ENCODE peak calls at places on chromosome 20, in four cellular contexts. O is fibroblast of lung, L is ovary, V is spleen. M is an unnamed sample.
A peak's percentile ranks its signal among the peaks of the same experiment; 100 is the strongest.

GRCh38 chr20:34579191-34579661 is 20.7 kb downstream of the MAP1LC3A start:
- DNase-seq in O (peak; percentile 78), V (no peak), L (no peak), M (peak; percentile 77)

GRCh38 chr20:12012241-12013222 is 94.8 kb downstream of the BTBD3 start:
- DNase-seq in V (no peak), L (no peak), O (peak; percentile 34), M (no peak)

GRCh38 chr20:2663364-2663886 is 591 bp downstream of the IDH3B start:
- DNase-seq in O (no peak), L (no peak), V (no peak), M (no peak)

GRCh38 chr20:34536798-34537394 is 20.7 kb downstream of the DYNLRB1 start:
- DNase-seq in V (peak; percentile 84), O (no peak), L (no peak), M (peak; percentile 37)

GRCh38 chr20:15930324-15931305 is 642.6 kb downstream of the KIF16B start:
- DNase-seq in L (no peak), O (peak; percentile 5), V (no peak), M (no peak)

GRCh38 chr20:40913224-40913821 is 115.3 kb upstream of the TOP1 start:
- DNase-seq in L (no peak), V (no peak), O (no peak), M (no peak)

GRCh38 chr20:9051508-9051907 is 17.4 kb upstream of the PLCB4 start:
- DNase-seq in V (no peak), O (peak; percentile 98), L (no peak), M (no peak)

GRCh38 chr20:25408170-25408547 is 686 bp downstream of the GINS1 start:
- DNase-seq in V (no peak), O (no peak), L (no peak), M (no peak)

GRCh38 chr20:7654231-7654630 is 286.0 kb downstream of the HAO1 start:
- DNase-seq in L (no peak), O (no peak), V (no peak), M (no peak)

GRCh38 chr20:14219801-14220461 is 117.5 kb downstream of the FLRT3 start:
- DNase-seq in O (no peak), V (no peak), L (no peak), M (no peak)

GRCh38 chr20:4951299-4951698 is 50.0 kb downstream of the SLC23A2 start:
- DNase-seq in O (peak; percentile 92), L (no peak), V (no peak), M (no peak)

GRCh38 chr20:21520702-21521595 is 7.1 kb upstream of the NKX2-2 start:
- DNase-seq in L (no peak), V (no peak), O (peak; percentile 33), M (no peak)

GRCh38 chr20:24951536-24952047 is 2.5 kb downstream of the CST7 start:
- DNase-seq in L (no peak), O (no peak), V (peak; percentile 83), M (no peak)

GRCh38 chr20:41171736-41172295 is 34.5 kb downstream of the PLCG1 start:
- DNase-seq in V (no peak), O (no peak), L (no peak), M (peak; percentile 51)

GRCh38 chr20:19888269-19888669 is 128.9 kb upstream of the NAA20 start:
- DNase-seq in O (no peak), L (no peak), V (no peak), M (peak; percentile 33)

GRCh38 chr20:49345538-49345937 is 67.7 kb upstream of the ZNFX1 start:
- DNase-seq in V (no peak), O (peak; percentile 85), L (no peak), M (peak; percentile 71)

GRCh38 chr20:58980711-58981563 is at the start of gene NELFCD:
- DNase-seq in V (peak; percentile 97), L (peak; percentile 92), O (peak; percentile 69), M (peak; percentile 78)

GRCh38 chr20:59688999-59689398 is 84.7 kb downstream of the PHACTR3 start:
- DNase-seq in L (no peak), O (no peak), V (no peak), M (no peak)

GRCh38 chr20:36098364-36098763 is 56.2 kb upstream of the EPB41L1 start:
- DNase-seq in V (no peak), L (no peak), O (peak; percentile 63), M (no peak)

GRCh38 chr20:53283597-53283996 is 310.0 kb downstream of the ZNF217 start:
- DNase-seq in O (no peak), L (no peak), V (no peak), M (no peak)

GRCh38 chr20:35735828-35736470 is 6.1 kb downstream of the RBM39 start:
- DNase-seq in O (no peak), L (no peak), V (no peak), M (no peak)

GRCh38 chr20:45097485-45098095 is 3.3 kb downstream of the KCNS1 start:
- DNase-seq in O (peak; percentile 35), V (peak; percentile 81), L (no peak), M (no peak)

DNA sequence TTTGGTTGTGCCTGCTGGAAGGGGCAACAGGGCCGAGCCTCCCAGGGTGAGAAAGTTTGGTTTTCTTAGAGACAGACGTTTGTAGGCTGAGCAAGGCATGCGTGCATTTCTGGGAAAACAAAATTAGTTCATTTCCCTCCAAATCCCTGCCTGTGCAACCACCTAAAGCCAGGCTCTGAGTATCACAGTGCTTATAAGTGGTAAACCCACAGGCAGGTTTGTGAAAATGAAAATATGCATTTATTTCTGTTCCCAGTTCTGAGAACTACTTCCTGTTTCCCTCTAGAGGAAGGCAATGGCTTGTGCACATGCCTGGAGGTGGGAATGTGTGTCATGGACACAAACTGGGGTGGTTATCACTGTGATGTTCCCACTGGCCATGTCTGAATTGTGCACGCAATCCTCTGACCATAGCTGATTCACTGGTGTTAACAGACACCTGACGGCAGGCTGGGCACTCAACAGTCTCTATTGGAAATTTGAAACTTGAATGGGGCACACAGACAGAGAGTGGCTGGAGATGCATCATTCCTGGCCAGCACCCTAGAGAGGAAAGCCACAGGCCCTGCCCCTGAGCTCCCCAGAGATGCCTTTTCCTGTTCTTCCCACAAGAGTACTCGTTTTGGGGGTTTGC is 26.3 kb downstream of the FAM110A start:
- DNase-seq in V (no peak), L (no peak), O (no peak), M (no peak)
- H3K27ac ChIP-seq in V (no peak overlapping the region), L (no peak overlapping the region), O (no peak overlapping the region), M (no peak overlapping the region)

DNA sequence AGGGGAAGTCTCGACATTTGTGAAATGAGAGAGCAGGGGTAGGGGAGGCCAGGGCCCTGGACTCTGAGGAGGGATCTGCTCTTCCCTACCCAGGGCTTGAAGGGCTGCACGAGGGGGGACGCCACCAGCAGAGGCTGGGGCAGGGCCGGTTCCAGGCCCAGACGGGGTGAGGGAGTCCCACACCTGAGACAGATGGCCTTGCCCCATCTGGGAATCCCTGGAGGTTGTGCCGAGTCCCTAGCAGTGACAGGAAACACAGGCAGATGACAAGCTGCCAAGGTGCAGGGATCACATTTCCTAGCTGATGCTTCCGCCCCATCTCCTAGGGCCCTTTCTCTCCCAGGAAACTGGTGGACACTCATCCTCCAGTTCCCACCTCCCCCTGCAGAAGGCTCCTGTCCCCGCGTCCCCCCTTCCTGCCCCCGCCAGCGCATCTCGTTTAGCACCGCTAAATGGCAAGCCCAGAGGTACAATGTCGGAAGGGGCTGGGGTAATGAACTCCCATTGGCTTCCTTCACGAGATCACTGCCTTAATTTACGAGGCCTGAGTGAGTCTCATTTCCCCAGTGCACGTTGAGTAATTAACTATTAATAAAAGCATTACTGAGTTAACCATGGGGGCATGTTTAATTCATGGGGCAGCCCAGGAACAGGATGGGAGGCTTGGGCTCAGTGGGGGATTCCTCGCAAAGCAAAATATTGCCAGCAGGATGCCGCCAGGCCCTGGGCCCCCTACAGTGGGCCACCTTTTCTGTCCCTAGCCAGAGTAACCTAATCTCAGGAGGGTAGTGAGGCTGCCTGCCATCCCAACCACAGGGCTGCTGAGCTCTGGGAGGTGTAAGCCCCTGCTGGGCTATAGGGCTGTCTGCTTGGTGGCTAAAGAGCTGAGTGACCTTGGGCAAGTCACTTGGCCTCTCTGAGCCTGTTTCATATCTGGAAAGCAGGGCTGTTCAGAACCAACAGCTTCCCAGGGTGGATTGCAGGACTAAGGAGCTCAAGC is 35.4 kb upstream of the CDH22 start:
- DNase-seq in O (no peak), V (no peak), L (no peak), M (no peak)
- H3K4me3 ChIP-seq in O (no peak overlapping the region), V (no peak overlapping the region), L (no peak overlapping the region), M (no peak overlapping the region)

DNA sequence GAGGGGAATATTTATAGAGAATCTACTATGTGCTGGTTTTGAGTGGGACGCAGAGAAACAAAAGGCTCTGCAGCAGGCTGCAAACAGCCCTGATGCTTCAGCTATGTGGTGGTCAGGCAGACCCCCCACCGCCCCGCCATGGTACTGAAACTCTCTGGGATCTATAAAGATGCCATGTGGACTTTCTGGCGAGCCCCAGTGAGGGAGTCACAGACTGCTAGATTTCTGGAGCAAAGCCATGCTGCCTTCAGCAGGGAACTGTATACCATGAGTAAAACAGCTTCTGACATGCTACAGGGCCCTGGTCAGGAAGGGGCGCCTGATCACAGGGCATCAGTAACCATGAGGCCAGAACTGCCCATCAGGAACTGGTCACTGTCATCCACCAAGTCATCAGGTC is 19.2 kb upstream of the BPIFB1 start:
- DNase-seq in V (no peak), O (no peak), L (no peak), M (peak; percentile 12)
- H3K4me1 ChIP-seq in V (no peaks in the 10 kb centered on the region), O (no peaks in the 10 kb centered on the region), L (no peaks in the 10 kb centered on the region), M (no peaks in the 10 kb centered on the region)

GRCh38 chr20:63216849-63217471 is 1.0 kb upstream of the YTHDF1 start:
- DNase-seq in O (no peak), L (no peak), V (no peak), M (no peak)

GRCh38 chr20:63215101-63216040 is 560 bp downstream of the YTHDF1 start:
- DNase-seq in O (peak; percentile 56), V (no peak), L (peak; percentile 51), M (no peak)

GRCh38 chr20:63217706-63218105 is 1.8 kb upstream of the YTHDF1 start:
- DNase-seq in O (no peak), V (no peak), L (peak; percentile 44), M (no peak)

GRCh38 chr20:63214514-63214913 is 1.4 kb downstream of the YTHDF1 start:
- DNase-seq in L (no peak), V (no peak), O (peak; percentile 18), M (no peak)

DNA sequence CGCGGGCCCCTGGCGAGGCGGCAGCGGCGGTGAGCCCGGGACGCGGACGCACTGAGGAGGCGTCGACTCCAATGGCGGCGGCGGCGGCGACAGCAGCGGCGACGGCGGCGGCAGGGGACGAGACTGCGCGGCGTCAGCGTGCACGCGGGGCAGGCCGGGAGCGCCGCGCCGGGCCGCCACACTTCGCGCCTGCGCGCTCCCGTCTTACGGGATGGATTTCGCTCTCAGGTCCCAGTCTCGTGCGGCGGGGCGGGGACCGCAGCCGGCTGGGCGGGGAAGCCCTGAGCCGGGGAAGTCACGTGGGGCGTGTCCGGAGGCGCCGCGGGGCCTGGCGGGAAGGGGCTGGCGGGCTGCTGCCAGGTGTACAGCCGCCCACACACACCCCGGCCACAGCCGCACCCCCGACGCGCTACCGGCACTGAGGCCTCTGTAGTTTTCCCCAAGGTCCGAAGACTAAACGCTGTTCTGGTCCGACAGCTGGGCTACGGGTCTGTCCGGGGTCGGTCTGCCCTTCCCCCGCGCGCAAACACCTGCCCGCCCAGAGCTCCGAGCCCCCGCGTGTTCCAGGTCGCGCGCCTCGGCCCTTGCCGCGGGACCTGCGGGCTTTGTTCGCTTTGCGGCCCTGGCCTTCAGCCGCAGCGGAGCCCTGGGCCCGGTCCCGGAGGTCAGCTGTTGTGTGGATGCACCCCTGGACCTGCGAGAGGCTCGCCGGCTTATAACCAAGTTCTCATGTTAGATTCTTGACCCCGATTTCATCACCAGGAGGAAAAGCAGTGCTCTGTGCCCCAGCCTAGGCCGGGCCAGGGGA is at the start of gene YTHDF1:
- DNase-seq in V (peak; percentile 100), L (peak; percentile 97), O (peak; percentile 90), M (peak; percentile 95)
- H3K27ac ChIP-seq in V (peak within 1 kb of the TSS; percentile 89), L (peak within 1 kb of the TSS; percentile 80), O (peak within 1 kb of the TSS; percentile 76), M (peak within 1 kb of the TSS; percentile 79)